ENCODE peak calls at places on chromosomes 4 and X, in seven cellular contexts. A is fibroblast of lung, G is lower lobe of right lung, S is IMR-90, C is OCI-LY7, B is WERI-Rb-1, O is pancreas. T is an unnamed sample.

GRCh38 chr4:42345962-42346544 is 51.2 kb upstream of the SHISA3 start:
- DNase-seq in A (no peak), G (no peak), S (no peak), C (no peak), B (no peak), O (no peak), T (no peak)

GRCh38 chr4:77082886-77083608 is 7.3 kb upstream of the CCNI start:
- DNase-seq in A (no peak), G (no peak), S (no peak), C (no peak), B (no peak), O (no peak), T (no peak)

GRCh38 chr4:38605794-38606586 is 58.0 kb upstream of the KLF3 start:
- DNase-seq in A (peak), G (no peak), S (no peak), C (no peak), B (no peak), O (no peak), T (no peak)

GRCh38 chrX:112826020-112826419 is 14.6 kb downstream of the AMOT start:
- DNase-seq in A (peak), G (no peak), S (peak), C (no peak), B (no peak), O (no peak), T (no peak)

GRCh38 chr4:181962321-181962720 is 280.9 kb upstream of the TENM3 start:
- DNase-seq in A (no peak), G (no peak), S (no peak), C (no peak), B (no peak), O (no peak), T (no peak)

GRCh38 chr4:8495803-8496202 is 55.2 kb downstream of the TRMT44 start:
- DNase-seq in A (no peak), G (no peak), S (no peak), C (no peak), B (no peak), O (no peak), T (no peak)

GRCh38 chr4:8912089-8912455 is 40.4 kb upstream of the HMX1 start:
- DNase-seq in A (no peak), G (no peak), S (no peak), C (no peak), B (no peak), O (no peak), T (no peak)

GRCh38 chr4:25810815-25811690 is 51.7 kb downstream of the SEL1L3 start:
- DNase-seq in A (peak), G (no peak), S (peak), C (no peak), B (no peak), O (no peak), T (no peak)

GRCh38 chrX:7927259-7928167 is at the start of gene PNPLA4:
- DNase-seq in A (peak), G (peak), S (peak), C (peak), B (peak), O (peak), T (peak)

GRCh38 chr4:78297075-78297815 is 240.1 kb downstream of the FRAS1 start:
- DNase-seq in A (peak), G (no peak), S (peak), C (peak), B (no peak), O (no peak), T (no peak)

GRCh38 chrX:55450259-55450658 is 1.7 kb upstream of the MAGEH1 start:
- DNase-seq in A (peak), G (no peak), S (peak), C (no peak), B (peak), O (no peak), T (no peak)

GRCh38 chrX:69145281-69145680 is 20.0 kb downstream of the PJA1 start:
- DNase-seq in A (no peak), G (no peak), S (no peak), C (no peak), B (no peak), O (no peak), T (no peak)

GRCh38 chr4:107709916-107710315 is 10.1 kb downstream of the PAPSS1 start:
- DNase-seq in A (no peak), G (no peak), S (peak), C (no peak), B (no peak), O (no peak), T (no peak)
- H3K27ac ChIP-seq in A (no peak), G (no peak), S (no peak), C (no peak), B (no peak), O (no peak), T (no peak)

DNA sequence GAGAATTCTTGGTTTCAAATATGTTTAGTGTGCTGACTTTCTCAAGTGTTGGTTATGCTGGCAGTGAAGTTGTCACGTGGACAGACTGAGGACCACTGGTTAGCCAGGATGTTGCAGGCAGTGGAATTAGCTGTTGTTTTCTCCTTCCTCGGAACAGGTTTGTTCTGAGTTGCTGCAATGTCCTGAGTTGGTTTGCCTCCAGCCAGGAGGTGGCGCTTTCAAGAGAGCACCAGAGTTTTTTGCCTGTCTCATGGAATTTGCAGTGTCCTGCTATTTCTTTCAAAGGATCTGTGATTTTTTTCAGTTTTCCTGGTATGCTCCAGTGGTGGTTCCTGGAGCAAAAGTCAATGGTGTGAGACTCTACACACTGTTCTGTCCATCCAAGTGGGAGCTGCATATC is 158.1 kb upstream of the CXorf66 start:
- DNase-seq in A (no peak), G (no peak), S (no peak), C (no peak), B (no peak), O (no peak), T (no peak)
- TF ChIP-seq CTCF in A (no peak), G (no peak), S (peak), C (peak), B (peak), O (no peak), T (no peak)

GRCh38 chrX:31126205-31126604 is 54.4 kb upstream of the FTHL17 start:
- DNase-seq in A (peak), G (no peak), S (peak), C (no peak), B (no peak), O (no peak), T (no peak)
- H3K27ac ChIP-seq in A (no peak), G (no peak), S (no peak), C (no peak), B (no peak), O (no peak), T (no peak)

GRCh38 chrX:30144971-30145731 is 70.2 kb upstream of the MAGEB2 start:
- DNase-seq in A (no peak), G (no peak), S (no peak), C (no peak), B (no peak), O (no peak), T (no peak)

GRCh38 chrX:30144221-30144620 is 71.1 kb upstream of the MAGEB2 start:
- DNase-seq in A (no peak), G (no peak), S (no peak), C (no peak), B (no peak), O (no peak), T (no peak)

DNA sequence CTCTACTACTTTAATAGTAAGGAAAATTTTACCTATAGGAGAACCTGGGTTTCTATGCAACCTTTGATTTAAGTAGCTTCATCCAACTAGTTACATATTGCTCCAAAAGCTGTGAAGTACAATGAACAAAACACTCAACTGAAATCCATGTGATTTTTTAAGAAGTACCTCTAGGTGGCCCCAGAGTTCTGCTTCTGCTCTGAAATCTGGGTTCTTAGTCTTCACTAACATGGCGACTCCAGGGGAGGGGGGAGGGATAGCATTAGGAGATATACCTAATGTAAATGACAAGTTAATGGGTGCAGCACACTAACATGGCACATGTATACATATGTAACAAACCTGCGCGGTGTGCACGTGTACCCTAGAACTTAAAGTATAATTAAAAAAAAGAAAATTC is 73.4 kb upstream of the MAGEB2 start:
- DNase-seq in A (peak), G (no peak), S (peak), C (peak), B (peak), O (no peak), T (peak)
- TF ChIP-seq CTCF in A (peak), G (no peak), S (peak), C (peak), B (peak), O (no peak), T (no peak)

GRCh38 chr4:6889736-6890324 is 19.8 kb upstream of the TBC1D14 start:
- DNase-seq in A (no peak), G (no peak), S (no peak), C (no peak), B (no peak), O (no peak), T (no peak)

GRCh38 chr4:6891436-6892170 is 18.0 kb upstream of the TBC1D14 start:
- DNase-seq in A (no peak), G (no peak), S (peak), C (no peak), B (no peak), O (no peak), T (no peak)

GRCh38 chr4:6889101-6889735 is 20.4 kb upstream of the TBC1D14 start:
- DNase-seq in A (no peak), G (no peak), S (no peak), C (no peak), B (no peak), O (no peak), T (no peak)

GRCh38 chr4:6888506-6889071 is 21.0 kb upstream of the TBC1D14 start:
- DNase-seq in A (no peak), G (no peak), S (no peak), C (no peak), B (no peak), O (no peak), T (no peak)

DNA sequence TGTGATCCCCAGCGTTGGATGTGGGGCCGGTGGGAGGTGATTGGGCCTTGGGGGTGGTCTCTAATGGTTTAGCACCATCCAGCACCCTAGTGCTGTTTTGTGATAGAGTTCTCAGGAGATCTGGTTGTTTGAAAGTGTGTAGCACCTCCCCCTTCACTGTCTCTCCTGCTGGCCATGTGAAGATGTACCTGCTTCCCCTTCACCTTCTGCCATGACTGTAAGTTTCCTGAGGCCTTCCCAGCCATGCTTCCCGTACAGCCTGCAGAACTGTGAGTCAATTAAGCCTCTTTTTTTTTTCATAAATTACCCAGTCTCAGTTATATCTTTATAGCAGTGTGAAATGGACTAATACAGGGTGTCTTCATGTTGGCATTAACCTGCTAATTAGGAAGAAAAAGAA is 19.3 kb upstream of the TBC1D14 start:
- DNase-seq in A (no peak), G (no peak), S (no peak), C (no peak), B (no peak), O (no peak), T (no peak)
- H3K27ac ChIP-seq in A (no peak), G (no peak), S (no peak), C (no peak), B (no peak), O (no peak), T (no peak)

T was measured in RWPE1.